ENCODE peak calls at places on chromosomes 5 and 9, in eight cellular contexts. M, X, A, E, N, R, P and Y are unnamed samples.

GRCh38 chr9:286091-286740 is 71.6 kb downstream of the DOCK8 start:
- DNase-seq in M (no peak), X (no peak), A (no peak), E (no peak), N (no peak), R (no peak), P (no peak), Y (no peak)

GRCh38 chr5:129807162-129807814 is 59.4 kb downstream of the MINAR2 start:
- DNase-seq in M (no peak), X (no peak), A (no peak), E (no peak), N (no peak), R (no peak), P (no peak), Y (no peak)

GRCh38 chr9:133238272-133238850 is 29.3 kb upstream of the OBP2B start:
- DNase-seq in M (no peak), X (peak), A (peak), E (no peak), N (peak), R (no peak), P (peak), Y (no peak)

GRCh38 chr9:35385042-35385441 is 104.9 kb upstream of the RUSC2 start:
- DNase-seq in M (no peak), X (no peak), A (no peak), E (peak), N (peak), R (peak), P (no peak), Y (no peak)

GRCh38 chr5:39381376-39381775 is 17.1 kb upstream of the C9 start:
- DNase-seq in M (no peak), X (no peak), A (no peak), E (no peak), N (no peak), R (no peak), P (no peak), Y (no peak)

GRCh38 chr9:33172256-33172678 is 5.1 kb upstream of the B4GALT1 start:
- DNase-seq in M (no peak), X (no peak), A (no peak), E (peak), N (no peak), R (peak), P (no peak), Y (no peak)

GRCh38 chr5:174719211-174719610 is 5.2 kb upstream of the MSX2 start:
- DNase-seq in M (no peak), X (no peak), A (no peak), E (no peak), N (no peak), R (no peak), P (no peak), Y (no peak)

GRCh38 chr9:21970800-21971620 is 23.2 kb downstream of the CDKN2A start:
- DNase-seq in M (no peak), X (no peak), A (no peak), E (no peak), N (no peak), R (no peak), P (no peak), Y (no peak)

GRCh38 chr5:169279125-169279524 is 21.8 kb downstream of the SLIT3 start:
- DNase-seq in M (no peak), X (no peak), A (no peak), E (no peak), N (no peak), R (no peak), P (no peak), Y (no peak)

GRCh38 chr5:124706729-124707361 is 39.6 kb downstream of the ZNF608 start:
- DNase-seq in M (no peak), X (no peak), A (no peak), E (peak), N (no peak), R (no peak), P (no peak), Y (no peak)

GRCh38 chr9:84940294-84940693 is 270.8 kb downstream of the NTRK2 start:
- DNase-seq in M (no peak), X (no peak), A (no peak), E (peak), N (no peak), R (peak), P (no peak), Y (no peak)

GRCh38 chr9:71909887-71910601 is 949 bp downstream of the ABHD17B start:
- DNase-seq in M (peak), X (peak), A (peak), E (no peak), N (peak), R (no peak), P (peak), Y (no peak)

GRCh38 chr5:166166071-166166470 is 2125.4 kb upstream of the WWC1 start:
- DNase-seq in M (no peak), X (no peak), A (no peak), E (no peak), N (no peak), R (no peak), P (no peak), Y (no peak)

GRCh38 chr5:75640395-75640794 is 29.1 kb downstream of the ANKDD1B start:
- DNase-seq in M (no peak), X (no peak), A (no peak), E (peak), N (no peak), R (peak), P (no peak), Y (no peak)

GRCh38 chr5:66415208-66415607 is 181.0 kb upstream of the MAST4 start:
- DNase-seq in M (no peak), X (no peak), A (no peak), E (no peak), N (no peak), R (peak), P (no peak), Y (no peak)

GRCh38 chr5:132770476-132771159 is 6.4 kb downstream of the SEPTIN8 start:
- DNase-seq in M (no peak), X (no peak), A (no peak), E (no peak), N (peak), R (no peak), P (no peak), Y (no peak)

GRCh38 chr5:39217365-39218281 is 1.7 kb downstream of the FYB1 start:
- DNase-seq in M (peak), X (peak), A (peak), E (peak), N (peak), R (peak), P (peak), Y (peak)